ENCODE peak calls at places on chromosome 13, in five cellular contexts. M is heart left ventricle, L is breast epithelium, C is spleen, W is left lung. X is an unnamed sample. For H3K4me1, the result is how much of the 10 kb centered on the place peaks cover.

GRCh38 chr13:94966380-94966779 is 254.0 kb upstream of the SOX21 start:
- DNase-seq in M (no peak), L (no peak), C (no peak), W (no peak), X (no peak)

GRCh38 chr13:84912720-84913119 is 886.5 kb downstream of the SLITRK6 start:
- DNase-seq in M (no peak), L (no peak), C (no peak), W (no peak), X (no peak)

GRCh38 chr13:73607489-73608156 is 526.6 kb downstream of the KLF12 start:
- DNase-seq in M (no peak), L (no peak), C (no peak), W (no peak), X (no peak)

GRCh38 chr13:112748947-112749346 is 59.1 kb downstream of the ATP11A start:
- DNase-seq in M (peak), L (no peak), C (peak), W (no peak), X (no peak)

GRCh38 chr13:35699181-35699580 is 222.7 kb upstream of the MAB21L1 start:
- DNase-seq in M (no peak), L (no peak), C (no peak), W (no peak), X (no peak)

GRCh38 chr13:36418022-36418805 is 14.1 kb upstream of the CCNA1 start:
- DNase-seq in M (no peak), L (no peak), C (no peak), W (no peak), X (no peak)

GRCh38 chr13:98792321-98792720 is 39.8 kb upstream of the SLC15A1 start:
- DNase-seq in M (no peak), L (no peak), C (no peak), W (no peak), X (no peak)

GRCh38 chr13:94073006-94073744 is 406.3 kb downstream of the DCT start:
- DNase-seq in M (no peak), L (no peak), C (no peak), W (no peak), X (no peak)

GRCh38 chr13:48236528-48237353 is 3.7 kb downstream of the ITM2B start:
- DNase-seq in M (no peak), L (no peak), C (no peak), W (no peak), X (no peak)

GRCh38 chr13:53631511-53631910 is 602.9 kb downstream of the OLFM4 start:
- DNase-seq in M (no peak), L (no peak), C (no peak), W (no peak), X (no peak)

GRCh38 chr13:48631441-48631840 is 22.3 kb upstream of the CYSLTR2 start:
- DNase-seq in M (no peak), L (no peak), C (no peak), W (no peak), X (no peak)

GRCh38 chr13:96052655-96053002 is 572 bp downstream of the UGGT2 start:
- DNase-seq in M (no peak), L (no peak), C (no peak), W (no peak), X (no peak)

GRCh38 chr13:75691183-75691582 is 55.1 kb downstream of the LMO7 start:
- DNase-seq in M (no peak), L (no peak), C (no peak), W (no peak), X (no peak)

GRCh38 chr13:26710166-26710565 is 50.4 kb downstream of the GPR12 start:
- DNase-seq in M (no peak), L (no peak), C (no peak), W (no peak), X (no peak)

GRCh38 chr13:46341112-46341711 is 45.8 kb downstream of the RUBCNL start:
- DNase-seq in M (no peak), L (no peak), C (no peak), W (no peak), X (no peak)

GRCh38 chr13:46168341-46168740 is 13.6 kb downstream of the LCP1 start:
- DNase-seq in M (peak), L (peak), C (peak), W (peak), X (no peak)

GRCh38 chr13:101417043-101417406 is 717 bp upstream of the NALCN start:
- DNase-seq in M (no peak), L (no peak), C (no peak), W (no peak), X (no peak)

GRCh38 chr13:33799950-33800592 is 17.9 kb upstream of the RFC3 start:
- DNase-seq in M (no peak), L (no peak), C (no peak), W (no peak), X (no peak)

GRCh38 chr13:55007681-55008080 is 1979.1 kb downstream of the OLFM4 start:
- DNase-seq in M (no peak), L (no peak), C (no peak), W (no peak), X (no peak)

GRCh38 chr13:89812856-89813255 is 1534.6 kb upstream of the MIR17HG start:
- DNase-seq in M (no peak), L (no peak), C (no peak), W (no peak), X (no peak)

GRCh38 chr13:74115138-74115537 is 19.1 kb downstream of the KLF12 start:
- DNase-seq in M (no peak), L (no peak), C (no peak), W (no peak), X (no peak)

GRCh38 chr13:103067751-103068563 is 1.7 kb upstream of the SLC10A2 start:
- DNase-seq in M (no peak), L (no peak), C (no peak), W (no peak), X (peak)

GRCh38 chr13:32824671-32825070 is 191.6 kb upstream of the KL start:
- DNase-seq in M (no peak), L (no peak), C (no peak), W (no peak), X (peak)

GRCh38 chr13:52454459-52454824 is 836 bp upstream of the CKAP2 start:
- DNase-seq in M (no peak), L (no peak), C (peak), W (no peak), X (no peak)

GRCh38 chr13:36758345-36758744 is 60.7 kb upstream of the RFXAP start:
- DNase-seq in M (no peak), L (no peak), C (no peak), W (no peak), X (no peak)

GRCh38 chr13:29704648-29705047 is 109.2 kb upstream of the SLC7A1 start:
- DNase-seq in M (no peak), L (no peak), C (no peak), W (no peak), X (no peak)

GRCh38 chr13:33004454-33004853 is 11.8 kb upstream of the KL start:
- DNase-seq in M (peak), L (no peak), C (no peak), W (no peak), X (no peak)

GRCh38 chr13:60837806-60838205 is 440.8 kb downstream of the TDRD3 start:
- DNase-seq in M (no peak), L (no peak), C (no peak), W (no peak), X (no peak)

GRCh38 chr13:45162821-45163220 is 38.0 kb downstream of the KCTD4 start:
- DNase-seq in M (no peak), L (no peak), C (no peak), W (no peak), X (no peak)

GRCh38 chr13:20230913-20231838 is 943 bp downstream of the GJB6 start:
- DNase-seq in M (no peak), L (no peak), C (no peak), W (no peak), X (no peak)

GRCh38 chr13:41709511-41709910 is 251.4 kb downstream of the VWA8 start:
- DNase-seq in M (no peak), L (no peak), C (no peak), W (no peak), X (no peak)

GRCh38 chr13:25977216-25977615 is 74.6 kb downstream of the SHISA2 start:
- DNase-seq in M (no peak), L (no peak), C (no peak), W (no peak), X (peak)

GRCh38 chr13:40920826-40921225 is 98.3 kb downstream of the ELF1 start:
- DNase-seq in M (no peak), L (no peak), C (no peak), W (no peak), X (no peak)

GRCh38 chr13:23652909-23653726 is 82.9 kb downstream of the TNFRSF19 start:
- DNase-seq in M (no peak), L (no peak), C (no peak), W (no peak), X (no peak)

GRCh38 chr13:93745884-93746283 is 519.3 kb downstream of the GPC6 start:
- DNase-seq in M (no peak), L (no peak), C (no peak), W (no peak), X (no peak)

GRCh38 chr13:22740264-22740663 is 440.5 kb upstream of the SGCG start:
- DNase-seq in M (no peak), L (no peak), C (no peak), W (no peak), X (no peak)

GRCh38 chr13:29892149-29892548 is 41.7 kb upstream of the UBL3 start:
- DNase-seq in M (no peak), L (no peak), C (no peak), W (no peak), X (no peak)

GRCh38 chr13:32224916-32225315 is 90.2 kb downstream of the ZAR1L start:
- DNase-seq in M (no peak), L (no peak), C (no peak), W (no peak), X (no peak)

GRCh38 chr13:28478127-28478526 is 16.8 kb downstream of the FLT1 start:
- DNase-seq in M (no peak), L (no peak), C (no peak), W (no peak), X (no peak)

DNA sequence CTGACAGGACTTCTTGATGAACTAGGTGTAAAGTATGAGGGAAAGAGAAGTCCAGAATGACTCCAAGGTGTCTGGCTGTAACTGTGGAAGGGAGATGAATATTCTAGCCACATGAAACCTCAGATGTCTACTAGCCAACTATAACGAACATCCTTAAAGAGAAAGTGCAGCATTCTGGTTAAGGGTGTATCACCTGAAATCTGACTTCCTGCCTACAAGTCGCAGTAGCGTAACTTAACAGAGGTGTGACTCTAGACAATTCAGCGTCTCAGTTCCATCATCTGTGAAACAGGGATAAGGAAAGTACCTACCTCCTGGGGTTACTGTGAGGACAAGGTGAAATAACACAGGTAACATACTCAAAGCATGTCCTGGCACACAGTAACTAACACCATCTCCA is 145.7 kb upstream of the FBXL3 start:
- DNase-seq in M (no peak), L (no peak), C (no peak), W (no peak), X (no peak)
- H3K27ac ChIP-seq in M (no peak), L (no peak), C (no peak), W (no peak), X (no peak)

GRCh38 chr13:72258340-72258981 is 391.5 kb upstream of the DACH1 start:
- DNase-seq in M (no peak), L (no peak), C (no peak), W (no peak), X (peak)
- H3K4me1 ChIP-seq in M (under half), L (under half), C (under half), W (under half), X (under half)

GRCh38 chr13:91348906-91349435 is 1.5 kb downstream of the MIR17HG start:
- DNase-seq in M (peak), L (peak), C (peak), W (peak), X (peak)
- H3K27ac ChIP-seq in M (peak), L (peak), C (peak), W (peak), X (no peak)

GRCh38 chr13:105956891-105957290 is 578.6 kb downstream of the EFNB2 start:
- DNase-seq in M (no peak), L (no peak), C (no peak), W (no peak), X (no peak)
- H3K4me1 ChIP-seq in M (under half), L (under half), C (under half), W (under half), X (under half)

GRCh38 chr13:114016321-114017027 is 42.6 kb upstream of the C13orf46 start:
- DNase-seq in M (peak), L (no peak), C (no peak), W (peak), X (no peak)

GRCh38 chr13:114018461-114019055 is 44.7 kb upstream of the C13orf46 start:
- DNase-seq in M (no peak), L (no peak), C (no peak), W (peak), X (no peak)

GRCh38 chr13:114015608-114016295 is 41.9 kb upstream of the C13orf46 start:
- DNase-seq in M (peak), L (peak), C (no peak), W (peak), X (no peak)

GRCh38 chr13:114017966-114018365 is 44.1 kb upstream of the C13orf46 start:
- DNase-seq in M (no peak), L (no peak), C (no peak), W (peak), X (no peak)

DNA sequence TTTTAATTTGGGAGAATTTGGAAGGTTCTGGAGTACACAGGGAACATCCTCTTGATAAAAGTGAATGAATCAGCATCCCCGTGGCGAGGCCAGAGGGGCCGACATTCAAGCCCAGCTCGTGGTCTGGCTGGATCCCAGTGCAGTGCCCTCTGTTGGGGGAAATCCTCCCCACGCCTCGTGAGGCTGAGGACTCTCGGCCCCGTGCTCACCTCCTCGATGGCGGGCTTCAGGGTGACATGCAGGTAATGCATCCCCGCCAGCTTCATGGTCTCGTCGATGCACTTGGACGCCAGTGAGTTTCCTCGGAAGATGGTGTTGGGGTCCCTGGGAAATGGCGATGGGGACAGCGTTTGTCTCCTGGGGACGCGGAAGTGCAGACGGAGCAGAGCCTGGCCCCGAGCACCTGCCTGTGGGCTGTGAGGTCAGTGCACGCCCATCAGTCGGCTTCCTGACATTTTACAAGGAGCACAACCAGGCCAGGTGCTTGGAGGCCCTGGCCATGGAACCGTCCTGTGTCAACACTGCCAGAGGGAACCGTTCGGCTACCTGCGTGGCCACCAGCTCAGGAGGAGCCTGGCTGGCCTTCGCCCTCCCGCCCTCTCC is 43.3 kb upstream of the C13orf46 start:
- DNase-seq in M (peak), L (no peak), C (no peak), W (peak), X (no peak)
- H3K27ac ChIP-seq in M (no peak), L (no peak), C (no peak), W (no peak), X (no peak)

DNA sequence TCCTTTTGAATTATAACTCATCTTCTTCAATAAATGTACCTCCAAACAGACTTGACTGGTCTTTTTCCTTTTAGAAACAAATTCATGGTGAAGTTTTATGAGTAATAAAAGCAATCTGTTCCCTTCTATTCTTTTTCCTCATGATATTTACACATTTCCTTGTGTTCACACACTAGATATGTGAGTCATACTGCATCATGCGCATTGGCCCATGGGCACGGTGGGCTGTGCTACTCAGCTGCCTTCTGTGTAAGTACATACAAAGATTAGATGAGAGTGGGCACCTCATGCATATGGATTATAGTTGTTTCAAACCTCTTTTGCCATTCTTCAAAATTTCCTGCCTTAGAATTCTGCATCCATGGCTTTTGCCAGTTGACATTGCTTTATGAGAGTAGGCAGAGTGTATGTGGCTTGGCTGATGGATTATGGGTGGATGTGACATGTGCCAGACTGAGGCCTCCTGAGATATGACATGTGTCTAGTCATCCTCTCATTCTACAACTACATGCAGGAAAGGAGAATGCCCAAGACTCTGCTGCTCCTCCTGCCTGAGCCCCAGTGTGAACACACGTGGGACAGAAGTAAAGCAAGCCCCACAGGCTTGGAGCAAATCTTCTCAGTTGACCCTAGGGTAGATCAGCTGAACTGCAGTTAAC is 110.0 kb downstream of the RBM26 start:
- DNase-seq in M (no peak), L (no peak), C (no peak), W (no peak), X (no peak)
- H3K4me1 ChIP-seq in M (under half), L (under half), C (under half), W (under half), X (under half)

DNA sequence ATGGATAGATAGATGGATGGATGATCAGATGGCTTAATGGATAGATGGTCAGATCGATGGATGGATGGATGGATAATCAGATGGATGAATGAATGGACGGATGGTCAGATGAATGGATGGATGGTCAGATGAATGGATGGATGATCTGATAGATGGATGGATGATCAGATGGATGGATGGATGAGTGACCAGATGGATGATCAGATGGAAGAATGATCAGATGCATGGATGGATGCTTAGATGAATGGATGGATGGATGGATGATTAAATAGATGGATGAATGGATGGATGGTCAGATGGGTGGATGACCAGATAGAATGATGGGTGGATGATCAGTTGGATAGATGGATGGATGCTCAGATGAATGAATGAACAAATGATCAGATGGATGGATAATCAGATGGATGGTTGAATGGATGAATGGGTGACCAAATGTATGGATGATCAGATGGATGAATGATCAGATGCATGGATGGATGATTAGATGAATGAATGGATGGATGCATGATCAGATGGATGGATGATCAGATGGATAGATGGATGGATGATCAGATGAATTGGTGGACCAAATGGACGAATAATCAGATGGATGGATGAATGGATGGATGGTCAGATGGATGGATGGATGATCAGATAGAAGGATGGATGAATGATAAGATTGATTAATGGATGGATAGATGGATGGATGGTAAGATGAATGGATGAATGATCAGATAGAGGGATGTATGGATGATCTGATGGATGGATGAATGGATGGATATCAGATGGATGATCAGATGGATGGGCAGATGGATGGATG is 205.1 kb downstream of the TEX29 start:
- DNase-seq in M (no peak), L (no peak), C (no peak), W (no peak), X (no peak)
- H3K27ac ChIP-seq in M (no peak), L (no peak), C (no peak), W (no peak), X (no peak)

DNA sequence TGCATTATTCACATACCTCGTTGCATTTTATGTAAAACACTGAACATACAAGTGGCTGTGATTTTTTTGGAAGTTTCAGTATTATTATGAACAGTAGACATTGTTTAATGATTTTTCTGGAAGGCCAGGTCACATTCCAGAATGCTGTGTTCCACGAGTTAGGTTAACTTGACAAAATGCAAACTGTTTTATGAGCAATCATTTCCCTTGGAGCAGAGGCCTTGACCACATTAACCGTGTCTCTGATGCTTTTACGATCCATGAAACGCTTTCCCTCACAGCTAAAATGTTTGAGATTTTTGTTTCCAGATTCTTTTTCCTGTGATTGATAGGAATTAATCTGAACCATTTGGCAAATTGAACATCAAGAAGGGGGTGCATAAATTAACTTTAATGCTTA is 57.8 kb downstream of the MBNL2 start:
- DNase-seq in M (no peak), L (no peak), C (no peak), W (no peak), X (no peak)
- H3K4me1 ChIP-seq in M (under half), L (under half), C (under half), W (under half), X (under half)

GRCh38 chr13:99878921-99879610 is 92.5 kb downstream of the ZIC5 start:
- DNase-seq in M (no peak), L (no peak), C (no peak), W (no peak), X (no peak)

GRCh38 chr13:99873832-99874430 is 97.6 kb downstream of the ZIC5 start:
- DNase-seq in M (no peak), L (no peak), C (no peak), W (no peak), X (no peak)

GRCh38 chr13:99873141-99873540 is 98.4 kb downstream of the ZIC5 start:
- DNase-seq in M (no peak), L (no peak), C (no peak), W (no peak), X (no peak)

GRCh38 chr13:99876651-99877050 is 94.9 kb downstream of the ZIC5 start:
- DNase-seq in M (no peak), L (no peak), C (no peak), W (no peak), X (no peak)

GRCh38 chr13:99875391-99875790 is 96.2 kb downstream of the ZIC5 start:
- DNase-seq in M (no peak), L (no peak), C (no peak), W (no peak), X (no peak)
- H3K27ac ChIP-seq in M (no peak), L (no peak), C (no peak), W (no peak), X (no peak)

GRCh38 chr13:110045919-110046318 is 259.5 kb upstream of the IRS2 start:
- DNase-seq in M (no peak), L (no peak), C (no peak), W (no peak), X (no peak)
- H3K4me1 ChIP-seq in M (under half), L (under half), C (under half), W (under half), X (under half)

X was measured in iPS DF 6.9.